ENCODE peak calls at places on chromosomes 11 and 22, in four cellular contexts. D is K562, I is neural crest cell, L is tibial nerve. B is an unnamed sample.

GRCh38 chr22:49671331-49672012 is 156.2 kb downstream of the BRD1 start:
- DNase-seq in D (no peak), I (no peak), L (no peak), B (no peak)

GRCh38 chr11:117417856-117418255 is 90.2 kb downstream of the CEP164 start:
- DNase-seq in D (no peak), I (no peak), L (no peak), B (no peak)

GRCh38 chr11:71098776-71099175 is 153.6 kb downstream of the SHANK2 start:
- DNase-seq in D (no peak), I (no peak), L (no peak), B (no peak)

GRCh38 chr11:8826901-8827560 is 84.0 kb upstream of the AKIP1 start:
- DNase-seq in D (peak; percentile 30), I (no peak), L (no peak), B (no peak)

GRCh38 chr11:123213307-123213708 is 18.3 kb upstream of the CLMP start:
- DNase-seq in D (no peak), I (no peak), L (no peak), B (no peak)

GRCh38 chr11:43868852-43869567 is 11.6 kb upstream of the ALKBH3 start:
- DNase-seq in D (peak; percentile 79), I (no peak), L (no peak), B (peak; percentile 25)

GRCh38 chr11:92475316-92475715 is 250.7 kb downstream of the FAT3 start:
- DNase-seq in D (no peak), I (no peak), L (no peak), B (no peak)

GRCh38 chr22:32103648-32104326 is 55.3 kb downstream of the C22orf42 start:
- DNase-seq in D (no peak), I (no peak), L (no peak), B (no peak)

GRCh38 chr11:3207530-3208189 is 11.0 kb downstream of the MRGPRG start:
- DNase-seq in D (no peak), I (no peak), L (no peak), B (no peak)

GRCh38 chr11:69125861-69126260 is 29.9 kb upstream of the SMIM38 start:
- DNase-seq in D (no peak), I (no peak), L (no peak), B (no peak)

GRCh38 chr11:224424-224823 is 11.7 kb downstream of the SIRT3 start:
- DNase-seq in D (no peak), I (no peak), L (no peak), B (no peak)

GRCh38 chr11:114244995-114245394 is 51.2 kb upstream of the NNMT start:
- DNase-seq in D (no peak), I (no peak), L (no peak), B (no peak)

GRCh38 chr11:8699903-8700302 is 17.3 kb downstream of the RPL27A start:
- DNase-seq in D (no peak), I (peak; percentile 22), L (no peak), B (no peak)

GRCh38 chr11:95140397-95141030 is 50.9 kb downstream of the ENDOD1 start:
- DNase-seq in D (no peak), I (no peak), L (no peak), B (no peak)

GRCh38 chr11:95135155-95135554 is 45.5 kb downstream of the ENDOD1 start:
- DNase-seq in D (no peak), I (no peak), L (no peak), B (no peak)

GRCh38 chr11:95137299-95137698 is 47.7 kb downstream of the ENDOD1 start:
- DNase-seq in D (no peak), I (no peak), L (no peak), B (no peak)

GRCh38 chr11:95135880-95136279 is 46.2 kb downstream of the ENDOD1 start:
- DNase-seq in D (no peak), I (no peak), L (no peak), B (no peak)

GRCh38 chr11:95138448-95138847 is 48.8 kb downstream of the ENDOD1 start:
- DNase-seq in D (peak; percentile 46), I (no peak), L (no peak), B (no peak)
- TF ChIP-seq CTCF in D (peak; percentile 55), I (no peak), L (peak; percentile 11), B (no peak)

DNA sequence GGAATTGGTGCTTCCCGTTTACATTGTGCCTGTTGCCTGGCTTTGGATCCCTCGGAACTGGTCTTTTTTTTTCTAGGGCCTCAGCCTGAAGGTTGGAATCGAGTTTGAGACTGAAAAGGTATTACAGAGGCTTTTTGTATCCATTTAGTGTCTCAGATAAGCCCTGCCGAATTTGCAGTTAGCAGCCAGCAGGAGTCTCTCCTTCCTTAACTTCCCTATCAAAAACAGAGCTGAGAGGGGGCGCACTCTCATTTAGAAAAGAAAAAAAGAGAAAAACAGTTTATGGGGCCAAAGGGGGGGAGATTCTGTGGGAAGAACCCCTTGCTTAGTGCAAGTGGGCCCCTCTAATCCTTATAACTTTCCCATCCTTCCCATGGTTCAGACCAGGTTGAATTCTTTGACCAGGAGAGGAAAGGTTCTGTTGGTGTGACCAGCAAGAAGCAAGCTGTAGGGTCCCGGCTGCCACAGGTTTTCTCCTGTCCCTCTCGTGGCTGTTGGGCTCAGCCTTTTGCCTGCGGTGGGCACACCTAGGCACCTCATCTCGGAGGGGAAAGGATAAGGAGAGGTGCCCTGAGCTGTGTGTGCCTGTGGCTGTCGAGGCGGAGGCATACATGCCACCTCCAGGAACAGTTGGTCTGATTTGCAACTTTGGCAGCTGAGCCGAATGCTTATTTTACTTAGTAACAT is 565.1 kb upstream of the CNTN5 start:
- DNase-seq in D (peak; percentile 19), I (no peak), L (no peak), B (no peak)
- TF ChIP-seq CTCF in D (peak; percentile 97), I (peak; percentile 35), L (no peak), B (no peak)

GRCh38 chr11:62593434-62594044 is 2.2 kb upstream of the TUT1 start:
- DNase-seq in D (peak; percentile 72), I (peak; percentile 69), L (peak; percentile 80), B (peak; percentile 69)

GRCh38 chr11:62592989-62593421 is 1.7 kb upstream of the TUT1 start:
- DNase-seq in D (no peak), I (no peak), L (no peak), B (peak; percentile 13)

GRCh38 chr11:62588966-62589637 is 2.2 kb downstream of the TUT1 start:
- DNase-seq in D (no peak), I (no peak), L (no peak), B (no peak)

GRCh38 chr11:62592216-62592815 is 993 bp upstream of the TUT1 start:
- DNase-seq in D (peak; percentile 59), I (no peak), L (no peak), B (no peak)

DNA sequence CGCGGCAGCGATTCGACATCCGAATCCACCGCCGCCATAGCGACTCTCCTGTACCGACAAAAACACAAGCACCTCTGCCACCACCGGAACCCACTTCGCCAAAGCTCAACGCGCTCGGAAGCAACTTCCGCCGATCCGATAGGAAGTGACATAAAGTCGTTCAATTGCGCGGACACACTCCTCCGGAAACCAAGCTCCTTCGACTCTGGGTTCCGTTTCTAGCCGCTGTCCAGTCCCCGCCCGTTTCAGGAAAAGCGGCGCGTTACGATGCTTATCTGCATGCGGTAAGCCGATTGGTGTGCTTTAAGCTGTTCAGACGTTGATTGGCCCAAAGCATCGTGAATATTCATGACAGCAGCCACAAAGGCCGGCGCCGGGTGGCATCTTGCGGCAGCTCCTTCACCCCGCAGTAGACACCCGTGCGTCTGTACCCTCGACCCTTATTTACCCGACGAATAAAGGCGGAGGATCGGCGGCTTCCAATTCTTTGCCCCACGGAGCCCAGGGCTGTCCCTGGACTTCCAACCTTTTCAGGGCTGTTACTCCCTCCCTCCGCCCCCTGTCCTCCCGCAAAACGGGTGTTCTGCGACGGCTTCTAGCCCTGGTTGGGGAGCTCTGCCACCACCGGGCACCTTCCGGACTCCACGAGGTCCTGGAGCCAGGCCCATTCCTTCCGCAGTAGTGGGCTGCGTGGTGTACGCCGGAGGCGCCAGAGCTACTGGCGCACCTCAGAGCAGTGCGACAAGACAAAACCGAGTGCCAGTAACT is at the start of gene TUT1:
- DNase-seq in D (peak; percentile 91), I (peak; percentile 91), L (peak; percentile 96), B (peak; percentile 91)
- TF ChIP-seq CTCF in D (peak; percentile 1), I (no peak), L (no peak), B (no peak)

GRCh38 chr22:45996241-45997076 is 19.5 kb upstream of the WNT7B start:
- DNase-seq in D (no peak), I (no peak), L (no peak), B (no peak)
- TF ChIP-seq CTCF in D (no peak), I (no peak), L (no peak), B (no peak)

DNA sequence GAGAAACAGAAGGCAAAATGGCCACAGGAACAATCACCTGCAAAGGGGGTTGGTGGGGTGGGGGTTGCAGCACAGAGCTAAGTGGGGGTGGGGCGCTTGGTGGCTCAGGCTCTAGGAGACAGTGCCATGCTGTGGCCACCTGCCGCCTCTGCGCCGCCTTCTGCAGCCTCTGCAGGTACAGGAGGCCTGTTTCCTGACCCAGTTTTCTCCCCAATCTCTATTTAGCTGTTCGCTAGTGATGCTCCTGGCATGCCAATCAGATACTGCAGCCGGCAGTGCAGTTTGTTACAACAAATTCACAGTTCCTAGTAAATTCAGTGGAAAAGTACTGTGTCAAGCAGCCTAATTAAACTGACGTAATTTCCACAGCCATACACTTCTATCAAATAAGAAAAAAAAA is 106.4 kb downstream of the SERGEF start:
- DNase-seq in D (peak; percentile 16), I (no peak), L (no peak), B (no peak)
- TF ChIP-seq CTCF in D (peak; percentile 45), I (peak; percentile 47), L (no peak), B (no peak)